ENCODE peak calls at places on chromosome 3, in six cellular contexts. E is tibial nerve, C is gastrocnemius medialis, W is transverse colon, N is stomach, D is IMR-90. I is an unnamed sample. For H3K36me3, the result is how much of the 10 kb centered on the place peaks cover.

GRCh38 chr3:119912220-119912619 is 130.3 kb downstream of the NR1I2 start:
- DNase-seq in E (no peak), C (no peak), W (no peak), N (no peak), D (no peak), I (no peak)

GRCh38 chr3:118772036-118773030 is 262.3 kb downstream of the IGSF11 start:
- DNase-seq in E (no peak), C (no peak), W (no peak), N (no peak), D (no peak), I (no peak)

GRCh38 chr3:114902691-114903101 is 244.4 kb downstream of the ZBTB20 start:
- DNase-seq in E (no peak), C (no peak), W (no peak), N (no peak), D (peak), I (no peak)

GRCh38 chr3:197847866-197848401 is 56.9 kb downstream of the LRCH3 start:
- DNase-seq in E (no peak), C (no peak), W (peak), N (no peak), D (peak), I (no peak)

GRCh38 chr3:172973799-172974198 is 167.2 kb downstream of the SPATA16 start:
- DNase-seq in E (no peak), C (no peak), W (no peak), N (no peak), D (no peak), I (no peak)

GRCh38 chr3:146326875-146327543 is 76.1 kb upstream of the PLSCR4 start:
- DNase-seq in E (no peak), C (no peak), W (peak), N (peak), D (peak), I (peak)

GRCh38 chr3:124787490-124788195 is 57.4 kb downstream of the UMPS start:
- DNase-seq in E (no peak), C (no peak), W (no peak), N (no peak), D (peak), I (no peak)

GRCh38 chr3:21654241-21654640 is 96.8 kb downstream of the ZNF385D start:
- DNase-seq in E (no peak), C (no peak), W (no peak), N (no peak), D (no peak), I (no peak)

GRCh38 chr3:64489361-64490044 is 198.3 kb downstream of the ADAMTS9 start:
- DNase-seq in E (no peak), C (no peak), W (peak), N (peak), D (no peak), I (peak)

GRCh38 chr3:177427540-177427939 is 230.3 kb upstream of the TBL1XR1 start:
- DNase-seq in E (no peak), C (no peak), W (no peak), N (no peak), D (peak), I (no peak)

GRCh38 chr3:64673159-64673715 is 14.6 kb downstream of the ADAMTS9 start:
- DNase-seq in E (no peak), C (no peak), W (no peak), N (no peak), D (no peak), I (no peak)

GRCh38 chr3:40201770-40202169 is 107.7 kb upstream of the EIF1B start:
- DNase-seq in E (no peak), C (no peak), W (no peak), N (no peak), D (no peak), I (no peak)

GRCh38 chr3:191339313-191339917 is 9.1 kb upstream of the UTS2B start:
- DNase-seq in E (no peak), C (no peak), W (no peak), N (no peak), D (no peak), I (no peak)

GRCh38 chr3:38834110-38834509 is 18.1 kb upstream of the SCN10A start:
- DNase-seq in E (peak), C (peak), W (peak), N (no peak), D (peak), I (no peak)

GRCh38 chr3:195209836-195210551 is 61.0 kb downstream of the XXYLT1 start:
- DNase-seq in E (peak), C (peak), W (no peak), N (no peak), D (peak), I (peak)

GRCh38 chr3:111895079-111895478 is 36.0 kb downstream of the PHLDB2 start:
- DNase-seq in E (no peak), C (no peak), W (no peak), N (no peak), D (peak), I (no peak)

GRCh38 chr3:15297592-15298350 is 34.6 kb downstream of the SH3BP5 start:
- DNase-seq in E (no peak), C (no peak), W (no peak), N (no peak), D (no peak), I (no peak)

GRCh38 chr3:152176998-152177397 is 91.7 kb upstream of the MBNL1 start:
- DNase-seq in E (no peak), C (no peak), W (no peak), N (no peak), D (no peak), I (no peak)

GRCh38 chr3:138433892-138434275 is 532 bp upstream of the ESYT3 start:
- DNase-seq in E (no peak), C (no peak), W (no peak), N (no peak), D (no peak), I (no peak)

GRCh38 chr3:197168606-197169005 is 129.8 kb downstream of the DLG1 start:
- DNase-seq in E (no peak), C (no peak), W (no peak), N (no peak), D (peak), I (no peak)

GRCh38 chr3:123893012-123893411 is 8.9 kb upstream of the MYLK start:
- DNase-seq in E (no peak), C (no peak), W (no peak), N (no peak), D (no peak), I (no peak)

GRCh38 chr3:71056327-71056726 is 527.2 kb downstream of the FOXP1 start:
- DNase-seq in E (no peak), C (no peak), W (no peak), N (no peak), D (peak), I (no peak)

GRCh38 chr3:7546219-7546618 is 685.3 kb downstream of the GRM7 start:
- DNase-seq in E (no peak), C (no peak), W (no peak), N (peak), D (no peak), I (no peak)

GRCh38 chr3:38645601-38646000 is 3.9 kb downstream of the SCN5A start:
- DNase-seq in E (no peak), C (no peak), W (no peak), N (no peak), D (no peak), I (no peak)

GRCh38 chr3:151201046-151201730 is 1.8 kb downstream of the GPR171 start:
- DNase-seq in E (no peak), C (no peak), W (no peak), N (no peak), D (no peak), I (no peak)

GRCh38 chr3:45488581-45488980 is 100.2 kb downstream of the LARS2 start:
- DNase-seq in E (no peak), C (no peak), W (no peak), N (no peak), D (no peak), I (no peak)

GRCh38 chr3:184568918-184569829 is 7.6 kb downstream of the EPHB3 start:
- DNase-seq in E (peak), C (peak), W (peak), N (peak), D (peak), I (peak)

GRCh38 chr3:66748175-66748876 is 247.5 kb upstream of the LRIG1 start:
- DNase-seq in E (no peak), C (no peak), W (no peak), N (no peak), D (no peak), I (no peak)

GRCh38 chr3:94887056-94887455 is 824.2 kb downstream of the NSUN3 start:
- DNase-seq in E (no peak), C (no peak), W (no peak), N (no peak), D (no peak), I (no peak)

GRCh38 chr3:62379206-62379834 is 6.0 kb upstream of the FEZF2 start:
- DNase-seq in E (no peak), C (no peak), W (no peak), N (no peak), D (no peak), I (no peak)

GRCh38 chr3:124780767-124781485 is 50.7 kb downstream of the UMPS start:
- DNase-seq in E (peak), C (peak), W (peak), N (no peak), D (peak), I (peak)

GRCh38 chr3:71310595-71311319 is 272.8 kb downstream of the FOXP1 start:
- DNase-seq in E (peak), C (no peak), W (peak), N (no peak), D (peak), I (peak)

GRCh38 chr3:133955892-133956291 is 60.2 kb upstream of the RAB6B start:
- DNase-seq in E (no peak), C (no peak), W (no peak), N (no peak), D (no peak), I (no peak)

GRCh38 chr3:127825764-127826163 is 3.4 kb upstream of the MGLL start:
- DNase-seq in E (no peak), C (no peak), W (no peak), N (no peak), D (no peak), I (no peak)

GRCh38 chr3:127822166-127822835 is at the start of gene MGLL:
- DNase-seq in E (no peak), C (no peak), W (peak), N (peak), D (peak), I (no peak)

GRCh38 chr3:127824151-127824825 is 2.0 kb upstream of the MGLL start:
- DNase-seq in E (no peak), C (no peak), W (no peak), N (no peak), D (no peak), I (no peak)

GRCh38 chr3:127822836-127823589 is 698 bp upstream of the MGLL start:
- DNase-seq in E (peak), C (peak), W (peak), N (peak), D (peak), I (no peak)

DNA sequence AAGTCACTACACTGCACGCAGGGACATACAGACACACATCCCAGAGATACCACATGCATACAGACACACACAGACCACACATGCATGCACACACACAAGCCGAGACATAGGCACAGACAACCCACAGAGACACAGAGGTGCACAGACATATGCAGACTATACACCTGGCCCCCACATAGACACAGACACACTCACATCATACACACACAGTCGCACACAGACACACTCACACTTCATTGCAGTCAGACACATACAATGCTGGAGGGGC is 1.2 kb upstream of the MGLL start:
- DNase-seq in E (no peak), C (no peak), W (no peak), N (no peak), D (no peak), I (no peak)
- H3K36me3 ChIP-seq in E (under half), C (under half), W (under half), N (under half), D (under half), I (under half)

DNA sequence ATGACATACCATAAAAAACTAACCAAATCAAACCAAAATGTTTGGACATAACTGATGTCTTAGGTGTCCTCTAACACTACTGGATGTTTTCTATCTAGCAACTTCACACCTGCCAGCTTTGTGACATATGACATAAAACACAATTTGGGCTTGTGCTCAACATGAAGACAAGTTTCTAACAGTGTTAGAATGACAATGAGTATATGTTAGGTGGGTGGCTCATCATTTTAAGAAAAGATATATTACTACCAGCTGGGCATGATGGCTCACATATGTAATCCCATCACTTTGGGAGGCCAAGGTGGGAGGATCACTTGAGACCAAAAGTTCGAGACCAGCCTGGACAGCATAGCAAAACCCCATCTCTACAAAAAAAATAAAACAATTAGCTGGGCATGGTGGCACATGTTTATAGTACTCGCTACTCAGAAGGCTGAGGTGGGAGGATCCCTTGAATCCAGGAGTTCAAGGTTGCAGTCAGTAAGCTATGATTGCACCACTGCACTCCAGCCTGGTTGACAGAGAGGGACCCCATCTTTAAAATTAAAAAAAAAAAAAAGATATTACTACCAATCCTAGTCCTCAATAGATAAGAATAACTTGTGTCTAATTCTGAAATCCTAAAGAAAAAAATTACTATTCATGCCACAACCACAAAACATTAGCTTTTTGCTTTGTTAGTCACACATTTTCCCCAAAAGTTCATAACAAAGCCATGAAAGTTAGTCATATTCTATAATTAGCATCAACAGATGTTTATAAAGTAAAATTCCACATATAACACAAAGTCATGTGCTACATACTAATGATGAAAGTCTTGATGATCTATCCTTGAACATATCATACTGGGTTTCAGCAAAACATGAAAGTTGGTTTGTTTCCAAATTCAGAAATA is 59.9 kb downstream of the LRRFIP2 start:
- DNase-seq in E (no peak), C (no peak), W (no peak), N (no peak), D (peak), I (peak)
- H3K27ac ChIP-seq in E (no peak), C (peak), W (peak), N (no peak), D (peak), I (peak)

DNA sequence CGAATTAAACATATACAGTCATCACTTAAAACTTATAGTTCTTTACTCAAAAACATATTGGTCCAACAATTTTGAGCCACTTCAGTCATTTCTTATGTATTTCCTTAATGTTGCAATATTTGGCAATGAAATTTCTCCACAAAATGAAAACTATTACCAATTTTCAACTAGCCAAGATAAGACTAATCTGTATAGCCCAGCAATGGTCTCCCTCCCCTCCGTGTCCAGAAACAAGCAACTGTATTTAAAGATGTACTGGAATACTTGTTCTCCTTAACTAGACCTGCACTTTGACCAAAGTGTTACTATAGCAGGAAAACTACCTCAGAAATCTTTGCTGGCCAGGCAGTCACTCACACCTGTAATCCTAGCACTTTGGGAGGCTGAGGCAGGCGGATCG is 9.2 kb downstream of the ARF4 start:
- DNase-seq in E (no peak), C (no peak), W (no peak), N (no peak), D (no peak), I (no peak)
- TF ChIP-seq POLR2A in E (no peak), C (no peak), W (no peak), N (no peak), D (no peak), I (no peak)

GRCh38 chr3:13317596-13318320 is 102.4 kb downstream of the NUP210 start:
- DNase-seq in E (no peak), C (no peak), W (no peak), N (no peak), D (no peak), I (no peak)
- H3K36me3 ChIP-seq in E (half or more), C (under half), W (under half), N (under half), D (under half), I (under half)

GRCh38 chr3:113660458-113660857 is 36.0 kb downstream of the USF3 start:
- DNase-seq in E (no peak), C (no peak), W (no peak), N (no peak), D (no peak), I (no peak)
- H3K27ac ChIP-seq in E (no peak), C (peak), W (peak), N (no peak), D (peak), I (no peak)